ENCODE peak calls at places on chromosome 9, in four cellular contexts. C is stomach, B is GM12865, Q is Calu3. F is an unnamed sample.

GRCh38 chr9:98201749-98202148 is 9.3 kb upstream of the CORO2A start:
- DNase-seq in C (no peak), B (no peak), Q (no peak), F (no peak)

GRCh38 chr9:121529237-121529987 is 29.8 kb upstream of the GGTA1 start:
- DNase-seq in C (peak), B (no peak), Q (peak), F (no peak)

GRCh38 chr9:104494808-104495207 is 9.3 kb upstream of the OR13F1 start:
- DNase-seq in C (no peak), B (no peak), Q (no peak), F (no peak)

GRCh38 chr9:83935276-83935890 is 14.2 kb upstream of the KIF27 start:
- DNase-seq in C (peak), B (no peak), Q (peak), F (no peak)

GRCh38 chr9:3507395-3508077 is 18.3 kb downstream of the RFX3 start:
- DNase-seq in C (no peak), B (peak), Q (no peak), F (no peak)

GRCh38 chr9:32378993-32379729 is 5.3 kb upstream of the ACO1 start:
- DNase-seq in C (no peak), B (peak), Q (peak), F (peak)

GRCh38 chr9:70510157-70510770 is 95.8 kb upstream of the KLF9 start:
- DNase-seq in C (peak), B (peak), Q (peak), F (peak)

GRCh38 chr9:94139672-94140417 is 55.6 kb downstream of the PTPDC1 start:
- DNase-seq in C (peak), B (no peak), Q (peak), F (no peak)

GRCh38 chr9:84955971-84956370 is 286.4 kb downstream of the NTRK2 start:
- DNase-seq in C (no peak), B (no peak), Q (no peak), F (no peak)

GRCh38 chr9:88044200-88044599 is 69.9 kb upstream of the CDK20 start:
- DNase-seq in C (no peak), B (no peak), Q (no peak), F (no peak)

GRCh38 chr9:88037285-88037845 is 63.0 kb upstream of the CDK20 start:
- DNase-seq in C (no peak), B (no peak), Q (no peak), F (no peak)

GRCh38 chr9:88045686-88046085 is 71.4 kb upstream of the CDK20 start:
- DNase-seq in C (no peak), B (no peak), Q (no peak), F (no peak)

GRCh38 chr9:88043647-88044046 is 69.3 kb upstream of the CDK20 start:
- DNase-seq in C (no peak), B (no peak), Q (no peak), F (no peak)

GRCh38 chr9:88041447-88041846 is 67.1 kb upstream of the CDK20 start:
- DNase-seq in C (no peak), B (no peak), Q (no peak), F (no peak)
- TF ChIP-seq CTCF in C (no peak), B (no peak), Q (peak), F (no peak)

DNA sequence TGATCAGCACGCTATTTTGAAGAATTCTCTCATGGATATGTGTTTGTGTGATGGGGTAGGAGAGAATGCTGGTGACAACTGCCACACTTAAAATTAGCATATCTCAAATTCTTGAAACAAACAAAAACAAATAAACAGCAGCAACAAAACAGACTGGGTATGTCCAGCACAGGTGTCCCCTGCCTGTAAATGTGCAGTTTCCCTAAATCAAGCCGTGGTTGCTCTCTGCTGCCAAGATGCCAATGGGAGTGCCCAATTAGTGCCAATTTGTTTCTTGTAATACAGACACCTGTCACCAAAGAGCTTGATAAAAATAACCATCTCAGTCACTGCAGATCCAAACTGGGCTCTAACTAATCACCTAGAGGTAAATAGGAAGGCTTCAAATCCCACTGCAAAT is 144.2 kb upstream of the SMARCA2 start:
- DNase-seq in C (no peak), B (no peak), Q (no peak), F (no peak)
- TF ChIP-seq CTCF in C (no peak), B (no peak), Q (no peak), F (no peak)

DNA sequence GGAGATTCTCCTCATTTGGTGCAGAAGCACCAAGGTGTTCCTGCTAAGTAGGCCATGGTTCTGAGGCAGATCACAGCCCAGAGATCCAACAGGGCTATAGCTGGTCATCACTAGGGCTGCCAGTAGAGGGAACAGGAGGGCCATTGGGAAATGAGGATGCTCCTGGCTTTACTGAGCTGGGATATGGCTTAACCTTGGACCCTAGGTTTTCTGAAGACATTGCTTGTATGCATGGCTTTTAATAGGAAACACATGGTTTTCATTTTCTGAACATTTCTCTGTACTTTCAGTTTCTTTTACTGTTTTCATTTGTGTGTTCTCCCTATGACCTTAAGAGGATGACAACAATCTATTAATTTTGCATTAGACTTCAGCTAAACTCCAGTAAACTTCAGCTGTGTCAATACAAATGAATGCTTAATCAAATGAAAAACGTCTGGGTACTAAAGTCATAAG is at the start of gene IFNW1:
- DNase-seq in C (no peak), B (peak), Q (no peak), F (peak)
- TF ChIP-seq CTCF in C (no peak), B (no peak), Q (no peak), F (no peak)

GRCh38 chr9:126775926-126776325 is 28.9 kb upstream of the ZBTB43 start:
- DNase-seq in C (no peak), B (no peak), Q (no peak), F (no peak)

GRCh38 chr9:126777733-126778132 is 27.1 kb upstream of the ZBTB43 start:
- DNase-seq in C (no peak), B (no peak), Q (peak), F (no peak)

DNA sequence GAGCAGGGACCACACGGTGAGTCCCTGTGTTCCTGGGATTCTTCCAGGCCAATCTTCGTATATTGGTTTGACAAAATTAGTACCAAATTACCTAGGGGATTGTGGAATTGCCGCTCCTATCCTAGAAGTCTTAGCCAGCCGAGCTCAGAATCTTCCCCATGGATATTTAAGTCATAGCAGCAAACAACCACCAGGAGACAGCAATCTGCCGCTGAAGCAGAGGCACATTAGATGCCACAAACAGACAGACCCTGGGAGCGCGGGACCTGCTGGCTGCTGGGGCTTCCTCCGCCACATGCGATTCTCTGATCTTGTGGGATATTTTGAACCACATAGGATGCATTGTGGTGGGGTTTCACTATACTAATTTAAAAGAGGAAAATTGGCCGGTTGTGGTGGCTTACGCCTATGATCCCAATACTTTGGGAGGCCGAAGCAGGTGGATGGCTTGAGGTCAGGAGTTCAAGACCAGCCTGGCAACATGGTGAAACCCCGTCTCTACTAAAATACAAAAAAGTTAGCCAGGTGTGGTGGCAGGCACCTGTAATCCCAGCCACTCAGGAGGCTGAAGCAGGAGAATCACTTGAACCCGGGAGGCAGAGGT is 31.7 kb upstream of the ZBTB43 start:
- DNase-seq in C (no peak), B (peak), Q (no peak), F (peak)
- TF ChIP-seq CTCF in C (no peak), B (peak), Q (no peak), F (peak)

GRCh38 chr9:6845881-6846280 is 88.1 kb downstream of the KDM4C start:
- DNase-seq in C (no peak), B (no peak), Q (no peak), F (no peak)
- TF ChIP-seq CTCF in C (no peak), B (no peak), Q (no peak), F (no peak)

GRCh38 chr9:23194281-23194680 is 631.8 kb downstream of the ELAVL2 start:
- DNase-seq in C (no peak), B (no peak), Q (no peak), F (no peak)
- TF ChIP-seq CTCF in C (no peak), B (no peak), Q (no peak), F (no peak)